ENCODE peak calls at places on chromosomes 3 and 15, in six cellular contexts. One of them, this sample, is unnamed.

GRCh38 chr3:111338059-111338698 is 203.8 kb upstream of the CD96 start:
- DNase-seq in NCI-H345: no peak
- DNase-seq in NCI-H748 treated with DMSO at 0.1 percent for 48 hours: peak
- DNase-seq in T-helper 17 cell: peak
- DNase-seq in stimulated activated CD8-positive, alpha-beta memory T cell treated with anti-CD3 and anti-CD28 coated beads, Interleukin-4, amount 100 ng/mL, for 24 hours: peak
- DNase-seq in foreskin fibroblast: peak
- DNase-seq in this sample: no peak

GRCh38 chr15:89203705-89204273 is 17.6 kb downstream of the RLBP1 start:
- DNase-seq in NCI-H345: no peak
- DNase-seq in NCI-H748 treated with DMSO at 0.1 percent for 48 hours: no peak
- DNase-seq in T-helper 17 cell: no peak
- DNase-seq in stimulated activated CD8-positive, alpha-beta memory T cell treated with anti-CD3 and anti-CD28 coated beads, Interleukin-4, amount 100 ng/mL, for 24 hours: no peak
- DNase-seq in foreskin fibroblast: no peak
- DNase-seq in this sample: no peak

GRCh38 chr3:115876860-115877646 is 253.7 kb downstream of the GAP43 start:
- DNase-seq in NCI-H345: no peak
- DNase-seq in NCI-H748 treated with DMSO at 0.1 percent for 48 hours: no peak
- DNase-seq in T-helper 17 cell: no peak
- DNase-seq in stimulated activated CD8-positive, alpha-beta memory T cell treated with anti-CD3 and anti-CD28 coated beads, Interleukin-4, amount 100 ng/mL, for 24 hours: no peak
- DNase-seq in foreskin fibroblast: no peak
- DNase-seq in this sample: peak

GRCh38 chr3:127491909-127492308 is 98.6 kb downstream of the TPRA1 start:
- DNase-seq in NCI-H345: no peak
- DNase-seq in NCI-H748 treated with DMSO at 0.1 percent for 48 hours: no peak
- DNase-seq in T-helper 17 cell: no peak
- DNase-seq in stimulated activated CD8-positive, alpha-beta memory T cell treated with anti-CD3 and anti-CD28 coated beads, Interleukin-4, amount 100 ng/mL, for 24 hours: no peak
- DNase-seq in foreskin fibroblast: no peak
- DNase-seq in this sample: no peak

GRCh38 chr15:58952751-58953150 is 19.3 kb upstream of the SLTM start:
- DNase-seq in NCI-H345: no peak
- DNase-seq in NCI-H748 treated with DMSO at 0.1 percent for 48 hours: no peak
- DNase-seq in T-helper 17 cell: no peak
- DNase-seq in stimulated activated CD8-positive, alpha-beta memory T cell treated with anti-CD3 and anti-CD28 coated beads, Interleukin-4, amount 100 ng/mL, for 24 hours: no peak
- DNase-seq in foreskin fibroblast: peak
- DNase-seq in this sample: no peak

GRCh38 chr3:140832883-140833282 is 108.8 kb upstream of the SLC25A36 start:
- DNase-seq in NCI-H345: no peak
- DNase-seq in NCI-H748 treated with DMSO at 0.1 percent for 48 hours: no peak
- DNase-seq in T-helper 17 cell: no peak
- DNase-seq in stimulated activated CD8-positive, alpha-beta memory T cell treated with anti-CD3 and anti-CD28 coated beads, Interleukin-4, amount 100 ng/mL, for 24 hours: no peak
- DNase-seq in foreskin fibroblast: no peak
- DNase-seq in this sample: no peak

GRCh38 chr15:99755692-99756409 is 22.6 kb upstream of the LYSMD4 start:
- DNase-seq in NCI-H345: peak
- DNase-seq in NCI-H748 treated with DMSO at 0.1 percent for 48 hours: peak
- DNase-seq in T-helper 17 cell: no peak
- DNase-seq in stimulated activated CD8-positive, alpha-beta memory T cell treated with anti-CD3 and anti-CD28 coated beads, Interleukin-4, amount 100 ng/mL, for 24 hours: no peak
- DNase-seq in foreskin fibroblast: peak
- DNase-seq in this sample: peak

GRCh38 chr15:101269479-101270223 is 7.6 kb downstream of the SELENOS start:
- DNase-seq in NCI-H345: no peak
- DNase-seq in NCI-H748 treated with DMSO at 0.1 percent for 48 hours: no peak
- DNase-seq in T-helper 17 cell: no peak
- DNase-seq in stimulated activated CD8-positive, alpha-beta memory T cell treated with anti-CD3 and anti-CD28 coated beads, Interleukin-4, amount 100 ng/mL, for 24 hours: no peak
- DNase-seq in foreskin fibroblast: peak
- DNase-seq in this sample: no peak

GRCh38 chr15:41561777-41562145 is 2.7 kb downstream of the TYRO3 start:
- DNase-seq in NCI-H345: no peak
- DNase-seq in NCI-H748 treated with DMSO at 0.1 percent for 48 hours: no peak
- DNase-seq in T-helper 17 cell: no peak
- DNase-seq in stimulated activated CD8-positive, alpha-beta memory T cell treated with anti-CD3 and anti-CD28 coated beads, Interleukin-4, amount 100 ng/mL, for 24 hours: no peak
- DNase-seq in foreskin fibroblast: peak
- DNase-seq in this sample: peak

GRCh38 chr3:160796813-160797164 is 40.8 kb downstream of the PPM1L start:
- DNase-seq in NCI-H345: peak
- DNase-seq in NCI-H748 treated with DMSO at 0.1 percent for 48 hours: no peak
- DNase-seq in T-helper 17 cell: no peak
- DNase-seq in stimulated activated CD8-positive, alpha-beta memory T cell treated with anti-CD3 and anti-CD28 coated beads, Interleukin-4, amount 100 ng/mL, for 24 hours: no peak
- DNase-seq in foreskin fibroblast: no peak
- DNase-seq in this sample: no peak

GRCh38 chr3:187678869-187679268 is 8.7 kb upstream of the SST start:
- DNase-seq in NCI-H345: peak
- DNase-seq in NCI-H748 treated with DMSO at 0.1 percent for 48 hours: no peak
- DNase-seq in T-helper 17 cell: no peak
- DNase-seq in stimulated activated CD8-positive, alpha-beta memory T cell treated with anti-CD3 and anti-CD28 coated beads, Interleukin-4, amount 100 ng/mL, for 24 hours: peak
- DNase-seq in foreskin fibroblast: peak
- DNase-seq in this sample: no peak

GRCh38 chr15:69574506-69574905 is 121.9 kb downstream of the RPLP1 start:
- DNase-seq in NCI-H345: no peak
- DNase-seq in NCI-H748 treated with DMSO at 0.1 percent for 48 hours: no peak
- DNase-seq in T-helper 17 cell: no peak
- DNase-seq in stimulated activated CD8-positive, alpha-beta memory T cell treated with anti-CD3 and anti-CD28 coated beads, Interleukin-4, amount 100 ng/mL, for 24 hours: no peak
- DNase-seq in foreskin fibroblast: no peak
- DNase-seq in this sample: no peak

GRCh38 chr3:128207953-128208352 is 54.7 kb downstream of the EEFSEC start:
- DNase-seq in NCI-H345: no peak
- DNase-seq in NCI-H748 treated with DMSO at 0.1 percent for 48 hours: no peak
- DNase-seq in T-helper 17 cell: no peak
- DNase-seq in stimulated activated CD8-positive, alpha-beta memory T cell treated with anti-CD3 and anti-CD28 coated beads, Interleukin-4, amount 100 ng/mL, for 24 hours: no peak
- DNase-seq in foreskin fibroblast: no peak
- DNase-seq in this sample: no peak

GRCh38 chr3:45055411-45056143 is 29.5 kb downstream of the CLEC3B start:
- DNase-seq in NCI-H345: no peak
- DNase-seq in NCI-H748 treated with DMSO at 0.1 percent for 48 hours: no peak
- DNase-seq in T-helper 17 cell: no peak
- DNase-seq in stimulated activated CD8-positive, alpha-beta memory T cell treated with anti-CD3 and anti-CD28 coated beads, Interleukin-4, amount 100 ng/mL, for 24 hours: no peak
- DNase-seq in foreskin fibroblast: peak
- DNase-seq in this sample: no peak

GRCh38 chr3:197499427-197499826 is 56.3 kb downstream of the BDH1 start:
- DNase-seq in NCI-H345: no peak
- DNase-seq in NCI-H748 treated with DMSO at 0.1 percent for 48 hours: no peak
- DNase-seq in T-helper 17 cell: no peak
- DNase-seq in stimulated activated CD8-positive, alpha-beta memory T cell treated with anti-CD3 and anti-CD28 coated beads, Interleukin-4, amount 100 ng/mL, for 24 hours: no peak
- DNase-seq in foreskin fibroblast: peak
- DNase-seq in this sample: no peak

GRCh38 chr3:58271901-58272501 is 34.0 kb upstream of the RPP14 start:
- DNase-seq in NCI-H345: no peak
- DNase-seq in NCI-H748 treated with DMSO at 0.1 percent for 48 hours: no peak
- DNase-seq in T-helper 17 cell: no peak
- DNase-seq in stimulated activated CD8-positive, alpha-beta memory T cell treated with anti-CD3 and anti-CD28 coated beads, Interleukin-4, amount 100 ng/mL, for 24 hours: no peak
- DNase-seq in foreskin fibroblast: peak
- DNase-seq in this sample: no peak

GRCh38 chr15:78618064-78618463 is 2.7 kb downstream of the CHRNA3 start:
- DNase-seq in NCI-H345: no peak
- DNase-seq in NCI-H748 treated with DMSO at 0.1 percent for 48 hours: no peak
- DNase-seq in T-helper 17 cell: no peak
- DNase-seq in stimulated activated CD8-positive, alpha-beta memory T cell treated with anti-CD3 and anti-CD28 coated beads, Interleukin-4, amount 100 ng/mL, for 24 hours: no peak
- DNase-seq in foreskin fibroblast: no peak
- DNase-seq in this sample: no peak

GRCh38 chr15:73683624-73684536 is at the start of gene CD276:
- DNase-seq in NCI-H345: peak
- DNase-seq in NCI-H748 treated with DMSO at 0.1 percent for 48 hours: no peak
- DNase-seq in T-helper 17 cell: no peak
- DNase-seq in stimulated activated CD8-positive, alpha-beta memory T cell treated with anti-CD3 and anti-CD28 coated beads, Interleukin-4, amount 100 ng/mL, for 24 hours: no peak
- DNase-seq in foreskin fibroblast: peak
- DNase-seq in this sample: peak

GRCh38 chr15:90637693-90638092 is 79.5 kb upstream of the BLM start:
- DNase-seq in NCI-H345: no peak
- DNase-seq in NCI-H748 treated with DMSO at 0.1 percent for 48 hours: no peak
- DNase-seq in T-helper 17 cell: no peak
- DNase-seq in stimulated activated CD8-positive, alpha-beta memory T cell treated with anti-CD3 and anti-CD28 coated beads, Interleukin-4, amount 100 ng/mL, for 24 hours: no peak
- DNase-seq in foreskin fibroblast: no peak
- DNase-seq in this sample: peak

GRCh38 chr15:31157644-31158069 is 56.1 kb upstream of the TRPM1 start:
- DNase-seq in NCI-H345: no peak
- DNase-seq in NCI-H748 treated with DMSO at 0.1 percent for 48 hours: no peak
- DNase-seq in T-helper 17 cell: no peak
- DNase-seq in stimulated activated CD8-positive, alpha-beta memory T cell treated with anti-CD3 and anti-CD28 coated beads, Interleukin-4, amount 100 ng/mL, for 24 hours: no peak
- DNase-seq in foreskin fibroblast: no peak
- DNase-seq in this sample: no peak

GRCh38 chr3:100665230-100665629 is 44.1 kb upstream of the TFG start:
- DNase-seq in NCI-H345: no peak
- DNase-seq in NCI-H748 treated with DMSO at 0.1 percent for 48 hours: no peak
- DNase-seq in T-helper 17 cell: no peak
- DNase-seq in stimulated activated CD8-positive, alpha-beta memory T cell treated with anti-CD3 and anti-CD28 coated beads, Interleukin-4, amount 100 ng/mL, for 24 hours: no peak
- DNase-seq in foreskin fibroblast: no peak
- DNase-seq in this sample: no peak

GRCh38 chr3:51970606-51971300 is 3.1 kb downstream of the ABHD14B start:
- DNase-seq in NCI-H345: no peak
- DNase-seq in NCI-H748 treated with DMSO at 0.1 percent for 48 hours: no peak
- DNase-seq in T-helper 17 cell: no peak
- DNase-seq in stimulated activated CD8-positive, alpha-beta memory T cell treated with anti-CD3 and anti-CD28 coated beads, Interleukin-4, amount 100 ng/mL, for 24 hours: no peak
- DNase-seq in foreskin fibroblast: no peak
- DNase-seq in this sample: peak

GRCh38 chr15:57591822-57592367 is at the start of gene MYZAP:
- DNase-seq in NCI-H345: peak
- DNase-seq in NCI-H748 treated with DMSO at 0.1 percent for 48 hours: no peak
- DNase-seq in T-helper 17 cell: peak
- DNase-seq in stimulated activated CD8-positive, alpha-beta memory T cell treated with anti-CD3 and anti-CD28 coated beads, Interleukin-4, amount 100 ng/mL, for 24 hours: no peak
- DNase-seq in foreskin fibroblast: peak
- DNase-seq in this sample: peak

GRCh38 chr3:46334911-46335478 is 18.9 kb upstream of the CCR2 start:
- DNase-seq in NCI-H345: no peak
- DNase-seq in NCI-H748 treated with DMSO at 0.1 percent for 48 hours: no peak
- DNase-seq in T-helper 17 cell: no peak
- DNase-seq in stimulated activated CD8-positive, alpha-beta memory T cell treated with anti-CD3 and anti-CD28 coated beads, Interleukin-4, amount 100 ng/mL, for 24 hours: no peak
- DNase-seq in foreskin fibroblast: peak
- DNase-seq in this sample: no peak

GRCh38 chr15:83250766-83251165 is 33.7 kb downstream of the BNC1 start:
- DNase-seq in NCI-H345: no peak
- DNase-seq in NCI-H748 treated with DMSO at 0.1 percent for 48 hours: no peak
- DNase-seq in T-helper 17 cell: no peak
- DNase-seq in stimulated activated CD8-positive, alpha-beta memory T cell treated with anti-CD3 and anti-CD28 coated beads, Interleukin-4, amount 100 ng/mL, for 24 hours: no peak
- DNase-seq in foreskin fibroblast: peak
- DNase-seq in this sample: no peak

GRCh38 chr15:32646304-32646703 is 4.8 kb downstream of the SCG5 start:
- DNase-seq in NCI-H345: peak
- DNase-seq in NCI-H748 treated with DMSO at 0.1 percent for 48 hours: peak
- DNase-seq in T-helper 17 cell: no peak
- DNase-seq in stimulated activated CD8-positive, alpha-beta memory T cell treated with anti-CD3 and anti-CD28 coated beads, Interleukin-4, amount 100 ng/mL, for 24 hours: no peak
- DNase-seq in foreskin fibroblast: no peak
- DNase-seq in this sample: no peak

GRCh38 chr3:182713743-182714517 is 79.4 kb upstream of the ATP11B start:
- DNase-seq in NCI-H345: peak
- DNase-seq in NCI-H748 treated with DMSO at 0.1 percent for 48 hours: peak
- DNase-seq in T-helper 17 cell: no peak
- DNase-seq in stimulated activated CD8-positive, alpha-beta memory T cell treated with anti-CD3 and anti-CD28 coated beads, Interleukin-4, amount 100 ng/mL, for 24 hours: no peak
- DNase-seq in foreskin fibroblast: peak
- DNase-seq in this sample: peak

GRCh38 chr3:125107384-125107783 is 51.6 kb upstream of the HEG1 start:
- DNase-seq in NCI-H345: no peak
- DNase-seq in NCI-H748 treated with DMSO at 0.1 percent for 48 hours: no peak
- DNase-seq in T-helper 17 cell: no peak
- DNase-seq in stimulated activated CD8-positive, alpha-beta memory T cell treated with anti-CD3 and anti-CD28 coated beads, Interleukin-4, amount 100 ng/mL, for 24 hours: no peak
- DNase-seq in foreskin fibroblast: no peak
- DNase-seq in this sample: no peak

GRCh38 chr3:88589131-88589530 is 439.4 kb downstream of the C3orf38 start:
- DNase-seq in NCI-H345: no peak
- DNase-seq in NCI-H748 treated with DMSO at 0.1 percent for 48 hours: no peak
- DNase-seq in T-helper 17 cell: no peak
- DNase-seq in stimulated activated CD8-positive, alpha-beta memory T cell treated with anti-CD3 and anti-CD28 coated beads, Interleukin-4, amount 100 ng/mL, for 24 hours: no peak
- DNase-seq in foreskin fibroblast: peak
- DNase-seq in this sample: no peak

GRCh38 chr3:51942603-51943450 is 664 bp downstream of the PARP3 start:
- DNase-seq in NCI-H345: no peak
- DNase-seq in NCI-H748 treated with DMSO at 0.1 percent for 48 hours: no peak
- DNase-seq in T-helper 17 cell: no peak
- DNase-seq in stimulated activated CD8-positive, alpha-beta memory T cell treated with anti-CD3 and anti-CD28 coated beads, Interleukin-4, amount 100 ng/mL, for 24 hours: peak
- DNase-seq in foreskin fibroblast: peak
- DNase-seq in this sample: no peak

GRCh38 chr15:66763186-66764066 is 61.4 kb downstream of the SMAD6 start:
- DNase-seq in NCI-H345: no peak
- DNase-seq in NCI-H748 treated with DMSO at 0.1 percent for 48 hours: no peak
- DNase-seq in T-helper 17 cell: no peak
- DNase-seq in stimulated activated CD8-positive, alpha-beta memory T cell treated with anti-CD3 and anti-CD28 coated beads, Interleukin-4, amount 100 ng/mL, for 24 hours: no peak
- DNase-seq in foreskin fibroblast: peak
- DNase-seq in this sample: peak

GRCh38 chr3:194070220-194070633 is 65.7 kb upstream of the HES1 start:
- DNase-seq in NCI-H345: no peak
- DNase-seq in NCI-H748 treated with DMSO at 0.1 percent for 48 hours: no peak
- DNase-seq in T-helper 17 cell: no peak
- DNase-seq in stimulated activated CD8-positive, alpha-beta memory T cell treated with anti-CD3 and anti-CD28 coated beads, Interleukin-4, amount 100 ng/mL, for 24 hours: no peak
- DNase-seq in foreskin fibroblast: no peak
- DNase-seq in this sample: no peak

This sample was measured in cerebellum.